ENCODE peak calls at places on chromosomes 11 and 22, in nine cellular contexts. One of them, this sample, is unnamed.

GRCh38 chr11:66239998-66240780 is 28.2 kb upstream of the RAB1B start:
- DNase-seq in SJCRH30: no peak
- DNase-seq in CD8-positive, alpha-beta T cell: no peak
- DNase-seq in neuronal stem cell: no peak
- DNase-seq in lung: no peak
- DNase-seq in substantia nigra: no peak
- DNase-seq in heart left ventricle: no peak
- DNase-seq in GM23248: no peak
- DNase-seq in CD4-positive, CD25-positive, alpha-beta regulatory T cell: no peak
- DNase-seq in this sample: no peak

GRCh38 chr22:27556371-27556770 is 245.2 kb downstream of the MN1 start:
- DNase-seq in SJCRH30: no peak
- DNase-seq in GM23248: no peak
- DNase-seq in neuronal stem cell: no peak
- DNase-seq in lung: no peak
- DNase-seq in heart left ventricle: no peak
- DNase-seq in CD8-positive, alpha-beta T cell: no peak
- DNase-seq in substantia nigra: no peak
- DNase-seq in CD4-positive, CD25-positive, alpha-beta regulatory T cell: no peak
- DNase-seq in this sample: no peak

GRCh38 chr11:130400793-130401483 is 27.5 kb downstream of the ADAMTS8 start:
- DNase-seq in neuronal stem cell: no peak
- DNase-seq in GM23248: peak
- DNase-seq in substantia nigra: no peak
- DNase-seq in heart left ventricle: no peak
- DNase-seq in CD8-positive, alpha-beta T cell: no peak
- DNase-seq in lung: no peak
- DNase-seq in CD4-positive, CD25-positive, alpha-beta regulatory T cell: no peak
- DNase-seq in SJCRH30: no peak
- DNase-seq in this sample: no peak

GRCh38 chr22:44689173-44689572 is 12.8 kb upstream of the PRR5 start:
- DNase-seq in neuronal stem cell: no peak
- DNase-seq in SJCRH30: no peak
- DNase-seq in lung: no peak
- DNase-seq in CD8-positive, alpha-beta T cell: no peak
- DNase-seq in substantia nigra: no peak
- DNase-seq in CD4-positive, CD25-positive, alpha-beta regulatory T cell: no peak
- DNase-seq in heart left ventricle: no peak
- DNase-seq in GM23248: no peak
- DNase-seq in this sample: no peak

GRCh38 chr11:105236631-105237030 is 97.1 kb upstream of the CARD18 start:
- DNase-seq in SJCRH30: no peak
- DNase-seq in GM23248: peak
- DNase-seq in CD8-positive, alpha-beta T cell: no peak
- DNase-seq in CD4-positive, CD25-positive, alpha-beta regulatory T cell: no peak
- DNase-seq in lung: no peak
- DNase-seq in neuronal stem cell: no peak
- DNase-seq in heart left ventricle: no peak
- DNase-seq in substantia nigra: no peak
- DNase-seq in this sample: no peak

GRCh38 chr11:109015283-109015682 is 350.4 kb downstream of the DDX10 start:
- DNase-seq in CD4-positive, CD25-positive, alpha-beta regulatory T cell: no peak
- DNase-seq in substantia nigra: no peak
- DNase-seq in GM23248: peak
- DNase-seq in neuronal stem cell: no peak
- DNase-seq in CD8-positive, alpha-beta T cell: no peak
- DNase-seq in heart left ventricle: no peak
- DNase-seq in SJCRH30: no peak
- DNase-seq in lung: no peak
- DNase-seq in this sample: no peak

GRCh38 chr11:30392221-30392784 is 69.4 kb downstream of the ARL14EP start:
- DNase-seq in CD4-positive, CD25-positive, alpha-beta regulatory T cell: no peak
- DNase-seq in substantia nigra: no peak
- DNase-seq in CD8-positive, alpha-beta T cell: no peak
- DNase-seq in lung: no peak
- DNase-seq in SJCRH30: peak
- DNase-seq in neuronal stem cell: no peak
- DNase-seq in heart left ventricle: peak
- DNase-seq in GM23248: no peak
- DNase-seq in this sample: no peak

GRCh38 chr11:111376453-111376871 is 2.6 kb downstream of the POU2AF1 start:
- DNase-seq in CD8-positive, alpha-beta T cell: no peak
- DNase-seq in heart left ventricle: no peak
- DNase-seq in CD4-positive, CD25-positive, alpha-beta regulatory T cell: no peak
- DNase-seq in neuronal stem cell: no peak
- DNase-seq in SJCRH30: no peak
- DNase-seq in lung: no peak
- DNase-seq in GM23248: no peak
- DNase-seq in substantia nigra: no peak
- DNase-seq in this sample: no peak

GRCh38 chr22:23762866-23763578 is at the start of gene C22orf15:
- DNase-seq in CD8-positive, alpha-beta T cell: peak
- DNase-seq in CD4-positive, CD25-positive, alpha-beta regulatory T cell: no peak
- DNase-seq in heart left ventricle: no peak
- DNase-seq in lung: no peak
- DNase-seq in SJCRH30: peak
- DNase-seq in GM23248: peak
- DNase-seq in substantia nigra: no peak
- DNase-seq in neuronal stem cell: no peak
- DNase-seq in this sample: no peak

GRCh38 chr11:27055065-27055682 is 14.6 kb downstream of the BBOX1 start:
- DNase-seq in SJCRH30: peak
- DNase-seq in substantia nigra: no peak
- DNase-seq in heart left ventricle: no peak
- DNase-seq in lung: no peak
- DNase-seq in CD8-positive, alpha-beta T cell: no peak
- DNase-seq in neuronal stem cell: no peak
- DNase-seq in CD4-positive, CD25-positive, alpha-beta regulatory T cell: no peak
- DNase-seq in GM23248: no peak
- DNase-seq in this sample: no peak

GRCh38 chr11:111357150-111358037 is 21.7 kb downstream of the POU2AF1 start:
- DNase-seq in SJCRH30: no peak
- DNase-seq in CD4-positive, CD25-positive, alpha-beta regulatory T cell: no peak
- DNase-seq in substantia nigra: no peak
- DNase-seq in neuronal stem cell: no peak
- DNase-seq in heart left ventricle: no peak
- DNase-seq in GM23248: no peak
- DNase-seq in CD8-positive, alpha-beta T cell: no peak
- DNase-seq in lung: peak
- DNase-seq in this sample: no peak

GRCh38 chr22:30287626-30288413 is 1.5 kb downstream of the CASTOR1 start:
- DNase-seq in substantia nigra: peak
- DNase-seq in SJCRH30: peak
- DNase-seq in heart left ventricle: peak
- DNase-seq in GM23248: peak
- DNase-seq in CD8-positive, alpha-beta T cell: peak
- DNase-seq in neuronal stem cell: peak
- DNase-seq in CD4-positive, CD25-positive, alpha-beta regulatory T cell: peak
- DNase-seq in lung: peak
- DNase-seq in this sample: peak

GRCh38 chr22:38699143-38699542 is 1.6 kb downstream of the JOSD1 start:
- DNase-seq in SJCRH30: no peak
- DNase-seq in lung: no peak
- DNase-seq in CD4-positive, CD25-positive, alpha-beta regulatory T cell: no peak
- DNase-seq in heart left ventricle: no peak
- DNase-seq in neuronal stem cell: no peak
- DNase-seq in GM23248: peak
- DNase-seq in substantia nigra: no peak
- DNase-seq in CD8-positive, alpha-beta T cell: no peak
- DNase-seq in this sample: no peak
- H3K27ac ChIP-seq in SJCRH30: no peak
- H3K27ac ChIP-seq in lung: peak
- H3K27ac ChIP-seq in CD4-positive, CD25-positive, alpha-beta regulatory T cell: peak
- H3K27ac ChIP-seq in heart left ventricle: peak
- H3K27ac ChIP-seq in neuronal stem cell: no peak
- H3K27ac ChIP-seq in GM23248: peak
- H3K27ac ChIP-seq in substantia nigra: peak
- H3K27ac ChIP-seq in CD8-positive, alpha-beta T cell: peak
- H3K27ac ChIP-seq in this sample: no peak

GRCh38 chr22:41075946-41076345 is 16.4 kb upstream of the EP300 start:
- DNase-seq in CD4-positive, CD25-positive, alpha-beta regulatory T cell: no peak
- DNase-seq in lung: no peak
- DNase-seq in SJCRH30: no peak
- DNase-seq in heart left ventricle: no peak
- DNase-seq in CD8-positive, alpha-beta T cell: no peak
- DNase-seq in neuronal stem cell: no peak
- DNase-seq in substantia nigra: no peak
- DNase-seq in GM23248: no peak
- DNase-seq in this sample: no peak

GRCh38 chr22:41074466-41074865 is 17.9 kb upstream of the EP300 start:
- DNase-seq in CD8-positive, alpha-beta T cell: no peak
- DNase-seq in neuronal stem cell: no peak
- DNase-seq in CD4-positive, CD25-positive, alpha-beta regulatory T cell: no peak
- DNase-seq in GM23248: no peak
- DNase-seq in lung: no peak
- DNase-seq in substantia nigra: no peak
- DNase-seq in heart left ventricle: no peak
- DNase-seq in SJCRH30: no peak
- DNase-seq in this sample: no peak

GRCh38 chr22:41074061-41074460 is 18.3 kb upstream of the EP300 start:
- DNase-seq in GM23248: no peak
- DNase-seq in lung: no peak
- DNase-seq in substantia nigra: no peak
- DNase-seq in SJCRH30: no peak
- DNase-seq in CD4-positive, CD25-positive, alpha-beta regulatory T cell: no peak
- DNase-seq in heart left ventricle: no peak
- DNase-seq in CD8-positive, alpha-beta T cell: no peak
- DNase-seq in neuronal stem cell: no peak
- DNase-seq in this sample: no peak

GRCh38 chr22:41074941-41075710 is 17.3 kb upstream of the EP300 start:
- DNase-seq in lung: no peak
- DNase-seq in SJCRH30: no peak
- DNase-seq in GM23248: no peak
- DNase-seq in heart left ventricle: no peak
- DNase-seq in neuronal stem cell: no peak
- DNase-seq in substantia nigra: no peak
- DNase-seq in CD4-positive, CD25-positive, alpha-beta regulatory T cell: no peak
- DNase-seq in CD8-positive, alpha-beta T cell: no peak
- DNase-seq in this sample: no peak

DNA sequence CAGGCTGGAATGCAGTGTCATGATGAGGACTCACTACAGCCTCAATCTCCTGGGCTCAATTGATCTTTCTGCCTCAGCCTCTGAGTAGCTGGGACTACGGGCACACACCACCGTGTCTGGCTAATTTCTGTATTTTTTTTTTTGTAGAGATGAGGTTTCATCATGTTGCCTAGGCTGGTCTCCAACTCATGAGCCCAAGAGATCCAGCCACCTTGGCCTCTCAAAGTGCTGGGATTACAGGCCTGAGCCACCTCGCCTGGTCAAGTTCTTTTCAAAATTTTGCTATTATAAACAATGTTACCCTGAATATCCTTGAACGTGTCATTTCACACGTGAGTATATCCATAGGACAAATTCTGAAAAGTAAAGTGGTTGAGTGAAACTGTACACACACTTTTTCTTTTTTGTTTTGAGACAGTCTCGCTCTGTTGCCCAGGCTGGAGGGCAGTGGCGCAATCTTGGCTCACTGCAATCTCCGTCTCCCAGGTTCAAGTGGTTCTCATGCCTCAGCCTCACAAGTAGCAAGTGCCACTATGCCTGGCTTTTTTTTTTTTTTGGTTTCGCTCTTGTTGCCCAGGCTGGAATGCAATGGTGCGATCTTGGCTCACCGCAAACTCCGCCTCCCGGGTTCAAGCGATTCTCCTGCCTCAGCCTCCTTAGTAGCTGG is 21.6 kb upstream of the EP300 start:
- DNase-seq in CD4-positive, CD25-positive, alpha-beta regulatory T cell: no peak
- DNase-seq in heart left ventricle: no peak
- DNase-seq in CD8-positive, alpha-beta T cell: no peak
- DNase-seq in lung: peak
- DNase-seq in GM23248: no peak
- DNase-seq in neuronal stem cell: no peak
- DNase-seq in substantia nigra: no peak
- DNase-seq in SJCRH30: no peak
- DNase-seq in this sample: no peak
- H3K27ac ChIP-seq in CD4-positive, CD25-positive, alpha-beta regulatory T cell: no peak
- H3K27ac ChIP-seq in heart left ventricle: no peak
- H3K27ac ChIP-seq in CD8-positive, alpha-beta T cell: no peak
- H3K27ac ChIP-seq in lung: no peak
- H3K27ac ChIP-seq in GM23248: no peak
- H3K27ac ChIP-seq in neuronal stem cell: no peak
- H3K27ac ChIP-seq in substantia nigra: no peak
- H3K27ac ChIP-seq in SJCRH30: no peak
- H3K27ac ChIP-seq in this sample: no peak

DNA sequence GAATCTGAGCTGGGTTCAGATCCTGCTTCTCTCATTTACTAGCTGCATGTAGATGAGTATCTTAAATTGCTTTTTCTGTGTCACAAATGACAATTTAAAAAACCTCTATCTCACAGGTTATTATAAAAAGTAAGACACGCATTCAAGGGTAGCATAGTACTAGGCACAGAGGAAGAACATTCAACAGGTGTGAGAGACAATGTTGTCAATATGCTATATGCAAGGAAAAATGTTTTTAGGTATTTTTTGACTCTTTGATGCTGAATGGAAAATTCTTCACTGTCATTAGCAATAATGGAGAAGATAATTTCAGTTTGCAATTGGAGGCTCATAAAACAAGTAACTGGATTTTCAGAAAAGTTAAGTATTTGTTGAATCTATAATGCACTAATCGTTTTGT is 81.6 kb downstream of the PIWIL4 start:
- DNase-seq in GM23248: no peak
- DNase-seq in SJCRH30: no peak
- DNase-seq in heart left ventricle: no peak
- DNase-seq in CD4-positive, CD25-positive, alpha-beta regulatory T cell: no peak
- DNase-seq in neuronal stem cell: no peak
- DNase-seq in lung: no peak
- DNase-seq in CD8-positive, alpha-beta T cell: no peak
- DNase-seq in substantia nigra: no peak
- DNase-seq in this sample: no peak
- H3K27ac ChIP-seq in GM23248: no peak
- H3K27ac ChIP-seq in SJCRH30: no peak
- H3K27ac ChIP-seq in heart left ventricle: peak
- H3K27ac ChIP-seq in CD4-positive, CD25-positive, alpha-beta regulatory T cell: no peak
- H3K27ac ChIP-seq in neuronal stem cell: no peak
- H3K27ac ChIP-seq in lung: no peak
- H3K27ac ChIP-seq in CD8-positive, alpha-beta T cell: no peak
- H3K27ac ChIP-seq in substantia nigra: no peak
- H3K27ac ChIP-seq in this sample: no peak

DNA sequence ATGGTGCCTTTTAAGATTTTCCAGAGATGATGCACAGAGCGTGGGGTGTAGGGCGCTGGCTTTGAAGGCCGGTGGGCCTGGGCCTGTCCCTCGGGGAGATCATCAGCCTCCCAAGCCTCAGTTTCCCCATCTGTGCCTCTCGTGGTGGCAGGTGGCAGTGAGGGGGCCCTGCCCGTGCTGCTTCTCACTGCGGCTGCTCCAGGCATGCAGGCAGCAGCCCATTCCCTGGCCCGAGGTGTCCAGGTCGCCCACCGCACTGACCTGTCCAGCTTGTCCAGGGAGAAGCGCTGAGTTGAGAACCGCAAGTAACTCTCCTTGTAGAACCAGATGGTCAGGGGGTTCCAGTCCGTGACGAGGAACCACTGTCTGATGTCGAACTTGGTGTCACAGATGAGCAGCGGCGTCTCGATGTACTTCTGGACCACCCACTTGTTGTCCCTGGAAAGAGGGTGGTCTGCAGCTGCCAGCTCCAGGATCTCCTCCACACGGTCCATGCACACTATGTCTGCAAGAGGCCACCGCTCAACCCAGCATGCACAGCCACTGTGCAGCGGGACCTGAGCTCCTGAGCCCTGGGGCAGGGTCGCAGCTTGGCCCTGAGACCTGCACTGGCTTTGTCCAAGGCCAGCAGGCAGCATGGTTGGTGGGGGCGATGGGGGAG is 20.5 kb upstream of the IL17REL start:
- DNase-seq in heart left ventricle: no peak
- DNase-seq in neuronal stem cell: no peak
- DNase-seq in GM23248: no peak
- DNase-seq in substantia nigra: no peak
- DNase-seq in lung: no peak
- DNase-seq in CD8-positive, alpha-beta T cell: no peak
- DNase-seq in CD4-positive, CD25-positive, alpha-beta regulatory T cell: no peak
- DNase-seq in SJCRH30: peak
- DNase-seq in this sample: no peak
- H3K27ac ChIP-seq in heart left ventricle: no peak
- H3K27ac ChIP-seq in neuronal stem cell: no peak
- H3K27ac ChIP-seq in GM23248: no peak
- H3K27ac ChIP-seq in substantia nigra: no peak
- H3K27ac ChIP-seq in lung: no peak
- H3K27ac ChIP-seq in CD8-positive, alpha-beta T cell: no peak
- H3K27ac ChIP-seq in CD4-positive, CD25-positive, alpha-beta regulatory T cell: no peak
- H3K27ac ChIP-seq in SJCRH30: no peak
- H3K27ac ChIP-seq in this sample: no peak

This sample was measured in CD4-positive, alpha-beta T cell.